ENCODE peak calls at places on chromosomes 12 and 14, in seven cellular contexts. F is MM.1S; D is naive thymus-derived CD4-positive, alpha-beta T cell; V is Peyer's patch; A is SJCRH30; Q is tibial artery; O is cardiac muscle cell. Z is an unnamed sample. For H3K27me3, the result is how much of the 10 kb centered on the place peaks cover.

GRCh38 chr12:53591301-53592206 is 34.6 kb downstream of the ATF7 start:
- DNase-seq in Q (no peak), F (no peak), V (no peak), A (no peak), O (peak), D (no peak), Z (no peak)

GRCh38 chr12:57218030-57218853 is 1.6 kb downstream of the NXPH4 start:
- DNase-seq in Q (no peak), F (no peak), V (no peak), A (no peak), O (no peak), D (no peak), Z (no peak)

GRCh38 chr12:92396647-92397258 is 251.1 kb upstream of the BTG1 start:
- DNase-seq in D (no peak), F (no peak), A (peak), Q (no peak), O (no peak), V (no peak), Z (no peak)

GRCh38 chr12:14396071-14396470 is 30.6 kb downstream of the ATF7IP start:
- DNase-seq in D (peak), F (no peak), A (no peak), V (no peak), O (peak), Q (no peak), Z (peak)

GRCh38 chr12:27821259-27821973 is 41.4 kb upstream of the MANSC4 start:
- DNase-seq in Q (no peak), O (peak), D (no peak), F (peak), A (peak), V (peak), Z (peak)

GRCh38 chr12:57247041-57247440 is 3.9 kb downstream of the STAC3 start:
- DNase-seq in O (no peak), Q (no peak), F (no peak), D (no peak), V (no peak), A (peak), Z (no peak)

GRCh38 chr12:51898506-51898905 is 8.8 kb upstream of the ACVRL1 start:
- DNase-seq in Q (no peak), D (no peak), V (no peak), F (no peak), O (no peak), A (no peak), Z (no peak)

GRCh38 chr12:46555379-46555778 is 182.8 kb upstream of the SLC38A2 start:
- DNase-seq in D (no peak), O (no peak), Q (no peak), F (peak), V (no peak), A (no peak), Z (no peak)

GRCh38 chr12:117875652-117876491 is 92.9 kb downstream of the KSR2 start:
- DNase-seq in F (no peak), Q (no peak), A (peak), O (peak), D (peak), V (no peak), Z (no peak)

GRCh38 chr12:115354007-115354452 is 670.1 kb upstream of the TBX3 start:
- DNase-seq in F (no peak), Q (peak), V (no peak), A (peak), D (no peak), O (no peak), Z (peak)

GRCh38 chr14:42228611-42229010 is 621.9 kb downstream of the LRFN5 start:
- DNase-seq in D (no peak), F (peak), O (no peak), Q (no peak), V (no peak), A (no peak), Z (no peak)

GRCh38 chr12:29672580-29672979 is 111.2 kb downstream of the TMTC1 start:
- DNase-seq in F (no peak), Q (no peak), O (no peak), A (no peak), V (no peak), D (no peak), Z (no peak)

GRCh38 chr12:72133497-72134055 is 138.6 kb upstream of the TRHDE start:
- DNase-seq in F (no peak), O (no peak), V (no peak), Q (no peak), D (no peak), A (no peak), Z (no peak)

GRCh38 chr14:102472815-102473158 is 36.8 kb downstream of the ANKRD9 start:
- DNase-seq in A (no peak), O (no peak), D (no peak), V (no peak), Q (no peak), F (no peak), Z (no peak)

GRCh38 chr12:121295123-121295745 is 1.3 kb downstream of the CAMKK2 start:
- DNase-seq in V (no peak), D (peak), F (peak), Q (no peak), O (peak), A (no peak), Z (no peak)

GRCh38 chr12:6066651-6067050 is 57.8 kb downstream of the VWF start:
- DNase-seq in O (no peak), F (no peak), A (no peak), V (no peak), Q (no peak), D (no peak), Z (no peak)
- H3K27ac ChIP-seq in O (no peak), F (no peak), A (no peak), V (no peak), Q (no peak), D (no peak), Z (no peak)

GRCh38 chr12:5470221-5470620 is 38.3 kb downstream of the NTF3 start:
- DNase-seq in O (no peak), V (no peak), D (no peak), Q (no peak), A (no peak), F (no peak), Z (no peak)

GRCh38 chr12:5476356-5476755 is 44.4 kb downstream of the NTF3 start:
- DNase-seq in O (no peak), Q (no peak), A (no peak), V (no peak), F (no peak), D (no peak), Z (no peak)

GRCh38 chr12:5467941-5468340 is 36.0 kb downstream of the NTF3 start:
- DNase-seq in F (no peak), D (no peak), V (no peak), Q (no peak), O (no peak), A (no peak), Z (no peak)

GRCh38 chr12:5478081-5478706 is 46.3 kb downstream of the NTF3 start:
- DNase-seq in D (no peak), O (no peak), V (no peak), F (no peak), A (no peak), Q (no peak), Z (no peak)

GRCh38 chr12:5473076-5473475 is 41.2 kb downstream of the NTF3 start:
- DNase-seq in F (no peak), A (no peak), D (no peak), Q (no peak), V (no peak), O (no peak), Z (no peak)
- H3K27me3 ChIP-seq in F (under half), A (under half), D (under half), Q (under half), V (under half), O (under half), Z (under half)

DNA sequence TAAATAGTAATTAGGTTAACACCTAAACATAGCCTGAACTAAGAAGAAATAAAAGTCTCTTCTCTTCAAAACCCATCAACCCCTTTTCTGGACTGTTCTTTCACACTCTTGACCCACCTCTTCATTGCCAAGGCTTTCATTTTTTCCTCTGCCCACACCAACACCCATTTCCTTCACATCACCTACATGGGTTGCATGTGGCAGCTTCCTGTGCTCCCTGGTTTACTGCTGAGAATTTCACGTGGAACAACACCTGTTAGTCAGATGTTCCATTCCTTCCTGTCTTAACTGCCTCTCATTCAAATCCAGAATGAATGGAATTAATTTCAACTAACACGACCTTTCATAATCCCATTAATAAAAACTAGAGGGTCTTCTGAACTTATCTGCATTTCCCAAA is 157.3 kb downstream of the BCAT1 start:
- DNase-seq in V (no peak), A (no peak), D (no peak), Q (no peak), O (no peak), F (no peak), Z (no peak)
- H3K4me3 ChIP-seq in V (no peak), A (no peak), D (no peak), Q (no peak), O (no peak), F (no peak), Z (no peak)

GRCh38 chr12:128114485-128114884 is 152.5 kb upstream of the TMEM132C start:
- DNase-seq in V (no peak), O (no peak), Q (no peak), A (no peak), F (no peak), D (no peak), Z (no peak)

GRCh38 chr12:128109236-128109635 is 157.7 kb upstream of the TMEM132C start:
- DNase-seq in F (no peak), D (no peak), O (no peak), Q (no peak), A (no peak), V (no peak), Z (no peak)

GRCh38 chr12:128109636-128110035 is 157.3 kb upstream of the TMEM132C start:
- DNase-seq in F (no peak), V (no peak), Q (no peak), A (no peak), O (no peak), D (no peak), Z (no peak)

GRCh38 chr12:128111333-128111732 is 155.6 kb upstream of the TMEM132C start:
- DNase-seq in V (no peak), F (no peak), D (no peak), A (no peak), O (no peak), Q (no peak), Z (no peak)

GRCh38 chr12:128111951-128112350 is 155.0 kb upstream of the TMEM132C start:
- DNase-seq in A (no peak), Q (no peak), V (no peak), O (peak), D (no peak), F (no peak), Z (no peak)
- H3K27ac ChIP-seq in A (no peak), Q (no peak), V (no peak), O (no peak), D (no peak), F (no peak), Z (no peak)

GRCh38 chr12:54961190-54961589 is 23.4 kb downstream of the TESPA1 start:
- DNase-seq in Q (no peak), V (no peak), F (no peak), D (no peak), A (no peak), O (no peak), Z (no peak)
- H3K27me3 ChIP-seq in Q (under half), V (under half), F (under half), D (under half), A (under half), O (under half), Z (under half)

GRCh38 chr14:51651388-51652167 is at the start of gene FRMD6:
- DNase-seq in F (peak), V (peak), O (peak), Q (peak), A (peak), D (peak), Z (peak)
- H3K4me3 ChIP-seq in F (peak), V (peak), O (peak), Q (peak), A (peak), D (peak), Z (peak)

DNA sequence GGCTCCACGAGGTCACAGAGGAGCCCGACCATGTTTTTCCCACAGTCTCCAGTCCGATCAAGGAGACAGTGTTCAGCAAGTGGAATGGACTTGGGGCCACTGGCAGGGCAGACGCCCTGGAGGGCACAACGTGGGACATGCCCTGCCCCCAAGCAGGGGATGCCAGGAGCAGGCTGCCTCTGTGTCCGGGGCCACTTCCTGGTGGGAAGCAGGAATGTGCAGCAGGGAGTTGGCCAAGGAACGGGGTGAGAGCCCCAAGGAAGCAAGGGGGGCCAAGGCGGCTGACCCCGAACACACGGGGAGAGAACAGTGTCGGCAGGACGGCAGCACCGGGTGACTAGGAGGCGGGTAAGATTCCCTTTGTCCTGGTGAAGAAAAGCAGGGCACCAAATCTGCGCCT is 92.6 kb downstream of the CHGA start:
- DNase-seq in F (no peak), Q (no peak), O (no peak), V (no peak), D (no peak), A (no peak), Z (no peak)
- H3K27ac ChIP-seq in F (no peak), Q (no peak), O (no peak), V (no peak), D (no peak), A (no peak), Z (no peak)

GRCh38 chr14:104119119-104119699 is 19.2 kb upstream of the KIF26A start:
- DNase-seq in V (no peak), D (peak), Q (peak), O (no peak), F (no peak), A (no peak), Z (no peak)
- H3K27me3 ChIP-seq in V (under half), D (under half), Q (half or more), O (half or more), F (under half), A (under half), Z (under half)

Z was measured in small intestine.